ENCODE peak calls at places on chromosomes 5 and 9, in nine cellular contexts. S, L, I, X, F, E, G, R and J are unnamed samples.
A peak's percentile ranks its signal among the peaks of the same experiment; 100 is the strongest.

GRCh38 chr9:88179080-88179521 is 40.8 kb upstream of the SPATA31C2 start:
- DNase-seq in F (no peak), G (no peak), E (no peak), I (no peak), L (no peak), R (no peak), S (no peak), X (peak; percentile 78), J (no peak)

GRCh38 chr9:19552693-19553092 is 143.9 kb downstream of the ACER2 start:
- DNase-seq in E (no peak), F (no peak), X (no peak), R (no peak), L (no peak), G (no peak), I (no peak), S (no peak), J (no peak)

GRCh38 chr5:66494437-66494836 is 101.8 kb upstream of the MAST4 start:
- DNase-seq in F (no peak), X (no peak), I (peak; percentile 16), E (no peak), S (no peak), G (no peak), L (no peak), R (no peak), J (no peak)

GRCh38 chr9:134130503-134131375 is 5.1 kb upstream of the WDR5 start:
- DNase-seq in X (no peak), S (peak; percentile 89), F (peak; percentile 61), G (no peak), I (peak; percentile 47), L (peak; percentile 70), R (peak; percentile 56), E (no peak), J (peak; percentile 84)

GRCh38 chr5:33743089-33743488 is 148.7 kb downstream of the ADAMTS12 start:
- DNase-seq in G (no peak), X (no peak), R (no peak), S (no peak), E (no peak), F (no peak), I (no peak), L (no peak), J (no peak)

GRCh38 chr9:20290287-20290686 is 332.0 kb downstream of the MLLT3 start:
- DNase-seq in L (no peak), G (no peak), E (no peak), X (no peak), F (no peak), R (no peak), I (no peak), S (no peak), J (no peak)

GRCh38 chr5:123813251-123813650 is 301.3 kb downstream of the CSNK1G3 start:
- DNase-seq in E (no peak), I (no peak), F (no peak), R (no peak), X (no peak), S (no peak), G (no peak), L (no peak), J (no peak)

GRCh38 chr5:39501403-39501802 is 76.6 kb upstream of the DAB2 start:
- DNase-seq in I (no peak), X (no peak), G (no peak), R (no peak), E (no peak), F (no peak), L (peak; percentile 67), S (no peak), J (no peak)

GRCh38 chr5:175478008-175478383 is 364 bp upstream of the SFXN1 start:
- DNase-seq in I (no peak), F (no peak), X (no peak), R (no peak), E (no peak), G (no peak), L (no peak), S (no peak), J (no peak)

GRCh38 chr9:101369286-101369685 is 15.5 kb downstream of the BAAT start:
- DNase-seq in R (no peak), E (no peak), L (no peak), I (no peak), X (no peak), S (no peak), G (no peak), F (no peak), J (no peak)

GRCh38 chr5:120960510-120960909 is 496.4 kb downstream of the PRR16 start:
- DNase-seq in L (no peak), R (no peak), I (no peak), G (no peak), F (no peak), X (no peak), E (no peak), S (no peak), J (no peak)

GRCh38 chr9:18820566-18821095 is 212.4 kb downstream of the SAXO1 start:
- DNase-seq in I (no peak), R (no peak), F (no peak), L (no peak), S (no peak), X (no peak), E (no peak), G (no peak), J (no peak)

GRCh38 chr5:145943674-145944121 is 7.3 kb downstream of the SH3RF2 start:
- DNase-seq in F (peak; percentile 0), L (no peak), S (peak; percentile 55), E (no peak), R (peak; percentile 25), G (no peak), I (no peak), X (peak; percentile 28), J (no peak)

GRCh38 chr5:14184725-14185124 is 41.6 kb downstream of the TRIO start:
- DNase-seq in L (no peak), X (no peak), R (no peak), S (no peak), E (no peak), G (no peak), F (no peak), I (no peak), J (no peak)

GRCh38 chr5:112917453-112918005 is 4.5 kb downstream of the REEP5 start:
- DNase-seq in L (no peak), S (no peak), X (peak; percentile 52), R (no peak), I (no peak), G (no peak), E (no peak), F (no peak), J (no peak)

GRCh38 chr9:96251451-96251850 is 50.5 kb downstream of the HSD17B3 start:
- DNase-seq in G (no peak), X (no peak), S (no peak), E (no peak), I (no peak), L (no peak), R (no peak), F (no peak), J (no peak)

GRCh38 chr5:139638090-139638735 is 9.9 kb upstream of the CXXC5 start:
- DNase-seq in I (peak; percentile 50), L (peak; percentile 74), E (no peak), X (no peak), S (peak; percentile 92), G (no peak), F (peak; percentile 51), R (peak; percentile 97), J (peak; percentile 87)

GRCh38 chr5:33576726-33577620 is 136.2 kb downstream of the TARS1 start:
- DNase-seq in E (no peak), I (no peak), R (no peak), G (no peak), L (no peak), S (no peak), F (no peak), X (no peak), J (no peak)

GRCh38 chr5:72125931-72126620 is 18.8 kb downstream of the MAP1B start:
- DNase-seq in E (no peak), X (no peak), G (no peak), R (no peak), S (no peak), L (no peak), F (no peak), I (no peak), J (no peak)

GRCh38 chr5:80181618-80182211 is 74.1 kb downstream of the SERINC5 start:
- DNase-seq in F (peak; percentile 73), E (no peak), G (no peak), I (no peak), L (no peak), R (peak; percentile 81), X (peak; percentile 91), S (peak; percentile 74), J (no peak)

GRCh38 chr5:165228184-165228583 is 1722.8 kb downstream of the MAT2B start:
- DNase-seq in S (no peak), F (no peak), G (no peak), I (no peak), L (no peak), R (no peak), E (no peak), X (no peak), J (no peak)

GRCh38 chr9:29209748-29210276 is 1636.5 kb upstream of the C9orf72 start:
- DNase-seq in S (no peak), E (no peak), G (no peak), L (no peak), X (no peak), R (no peak), F (no peak), I (no peak), J (no peak)

GRCh38 chr5:116375926-116376325 is 198.7 kb downstream of the SEMA6A start:
- DNase-seq in E (no peak), S (no peak), X (no peak), F (no peak), G (no peak), R (no peak), I (no peak), L (no peak), J (no peak)

GRCh38 chr9:137097761-137098462 is 11.1 kb downstream of the MAN1B1 start:
- DNase-seq in F (no peak), S (no peak), L (no peak), G (no peak), R (no peak), E (no peak), X (no peak), I (no peak), J (peak; percentile 74)

GRCh38 chr5:59357421-59357977 is 536.0 kb downstream of the PDE4D start:
- DNase-seq in G (no peak), S (no peak), F (no peak), L (no peak), I (no peak), X (no peak), R (peak; percentile 36), E (no peak), J (peak; percentile 53)

GRCh38 chr9:95874303-95874988 is 1.0 kb upstream of the ERCC6L2 start:
- DNase-seq in I (no peak), F (no peak), L (no peak), R (no peak), X (no peak), E (no peak), G (no peak), S (no peak), J (no peak)

GRCh38 chr5:62579761-62580160 is 1.1 kb downstream of the LRRC70 start:
- DNase-seq in R (no peak), F (no peak), I (no peak), L (no peak), X (no peak), E (no peak), G (no peak), S (no peak), J (no peak)

GRCh38 chr9:78664370-78664769 is 367.4 kb downstream of the PSAT1 start:
- DNase-seq in E (no peak), L (no peak), X (no peak), S (no peak), G (no peak), I (no peak), F (no peak), R (no peak), J (no peak)

GRCh38 chr9:99876190-99876589 is 30.3 kb upstream of the STX17 start:
- DNase-seq in F (no peak), G (no peak), S (no peak), I (no peak), X (no peak), L (no peak), E (no peak), R (no peak), J (no peak)

GRCh38 chr9:100108572-100108971 is 9.5 kb downstream of the INVS start:
- DNase-seq in G (no peak), L (no peak), S (no peak), F (peak; percentile 6), R (peak; percentile 57), I (no peak), E (no peak), X (no peak), J (no peak)

GRCh38 chr5:80555099-80555498 is 15.0 kb downstream of the ANKRD34B start:
- DNase-seq in R (no peak), L (no peak), S (no peak), I (no peak), F (no peak), X (no peak), E (no peak), G (no peak), J (no peak)